ENCODE peak calls at places on chromosomes 13 and 19, in five cellular contexts. One of them, this sample, is unnamed.
A peak's percentile ranks its signal among the peaks of the same experiment; 100 is the strongest.

GRCh38 chr13:46963874-46964273 is 67.0 kb upstream of the HTR2A start:
- DNase-seq in heart left ventricle: no peak
- DNase-seq in CD8-positive, alpha-beta T cell: no peak
- DNase-seq in CD4-positive, alpha-beta T cell: no peak
- DNase-seq in cardiac muscle cell: no peak
- DNase-seq in this sample: peak; percentile 6

GRCh38 chr19:41792513-41793413 is 3.6 kb upstream of the CEACAM3 start:
- DNase-seq in heart left ventricle: peak; percentile 40
- DNase-seq in CD8-positive, alpha-beta T cell: peak; percentile 72
- DNase-seq in CD4-positive, alpha-beta T cell: peak; percentile 58
- DNase-seq in cardiac muscle cell: peak; percentile 11
- DNase-seq in this sample: peak; percentile 69

GRCh38 chr19:15378529-15379082 is 981 bp downstream of the AKAP8 start:
- DNase-seq in heart left ventricle: peak; percentile 45
- DNase-seq in CD8-positive, alpha-beta T cell: peak; percentile 66
- DNase-seq in CD4-positive, alpha-beta T cell: peak; percentile 25
- DNase-seq in cardiac muscle cell: peak; percentile 71
- DNase-seq in this sample: no peak

GRCh38 chr13:41107104-41107571 is 25.5 kb downstream of the KBTBD6 start:
- DNase-seq in heart left ventricle: no peak
- DNase-seq in CD8-positive, alpha-beta T cell: no peak
- DNase-seq in CD4-positive, alpha-beta T cell: no peak
- DNase-seq in cardiac muscle cell: no peak
- DNase-seq in this sample: no peak

GRCh38 chr19:44582581-44583265 is 30.6 kb upstream of the IGSF23 start:
- DNase-seq in heart left ventricle: no peak
- DNase-seq in CD8-positive, alpha-beta T cell: no peak
- DNase-seq in CD4-positive, alpha-beta T cell: no peak
- DNase-seq in cardiac muscle cell: peak; percentile 41
- DNase-seq in this sample: peak; percentile 37

GRCh38 chr13:98839826-98840769 is 87.6 kb upstream of the SLC15A1 start:
- DNase-seq in heart left ventricle: peak; percentile 68
- DNase-seq in CD8-positive, alpha-beta T cell: peak; percentile 55
- DNase-seq in CD4-positive, alpha-beta T cell: peak; percentile 13
- DNase-seq in cardiac muscle cell: peak; percentile 81
- DNase-seq in this sample: no peak

GRCh38 chr13:65677906-65678305 is 1552.2 kb downstream of the PCDH9 start:
- DNase-seq in heart left ventricle: no peak
- DNase-seq in CD8-positive, alpha-beta T cell: no peak
- DNase-seq in CD4-positive, alpha-beta T cell: no peak
- DNase-seq in cardiac muscle cell: no peak
- DNase-seq in this sample: no peak

GRCh38 chr13:65155861-65156260 is 2074.3 kb downstream of the PCDH9 start:
- DNase-seq in heart left ventricle: no peak
- DNase-seq in CD8-positive, alpha-beta T cell: no peak
- DNase-seq in CD4-positive, alpha-beta T cell: no peak
- DNase-seq in cardiac muscle cell: no peak
- DNase-seq in this sample: no peak

GRCh38 chr13:37187110-37187509 is 81.6 kb upstream of the CSNK1A1L start:
- DNase-seq in heart left ventricle: no peak
- DNase-seq in CD8-positive, alpha-beta T cell: no peak
- DNase-seq in CD4-positive, alpha-beta T cell: no peak
- DNase-seq in cardiac muscle cell: no peak
- DNase-seq in this sample: no peak

GRCh38 chr19:4909172-4909896 is at the start of gene UHRF1:
- DNase-seq in heart left ventricle: no peak
- DNase-seq in CD8-positive, alpha-beta T cell: no peak
- DNase-seq in CD4-positive, alpha-beta T cell: no peak
- DNase-seq in cardiac muscle cell: peak; percentile 18
- DNase-seq in this sample: peak; percentile 77

GRCh38 chr19:49333426-49334288 is 1.5 kb upstream of the CD37 start:
- DNase-seq in heart left ventricle: no peak
- DNase-seq in CD8-positive, alpha-beta T cell: peak; percentile 84
- DNase-seq in CD4-positive, alpha-beta T cell: peak; percentile 52
- DNase-seq in cardiac muscle cell: no peak
- DNase-seq in this sample: peak; percentile 56

GRCh38 chr19:16584825-16585801 is 12.9 kb upstream of the SLC35E1 start:
- DNase-seq in heart left ventricle: no peak
- DNase-seq in CD8-positive, alpha-beta T cell: no peak
- DNase-seq in CD4-positive, alpha-beta T cell: no peak
- DNase-seq in cardiac muscle cell: no peak
- DNase-seq in this sample: no peak

GRCh38 chr13:66216723-66217122 is 1013.4 kb downstream of the PCDH9 start:
- DNase-seq in heart left ventricle: no peak
- DNase-seq in CD8-positive, alpha-beta T cell: no peak
- DNase-seq in CD4-positive, alpha-beta T cell: no peak
- DNase-seq in cardiac muscle cell: no peak
- DNase-seq in this sample: no peak

GRCh38 chr19:58356971-58357797 is 3.9 kb upstream of the A1BG start:
- DNase-seq in heart left ventricle: no peak
- DNase-seq in CD8-positive, alpha-beta T cell: no peak
- DNase-seq in CD4-positive, alpha-beta T cell: no peak
- DNase-seq in cardiac muscle cell: no peak
- DNase-seq in this sample: no peak

GRCh38 chr19:45391346-45391745 is 13.5 kb downstream of the PPP1R13L start:
- DNase-seq in heart left ventricle: no peak
- DNase-seq in CD8-positive, alpha-beta T cell: no peak
- DNase-seq in CD4-positive, alpha-beta T cell: no peak
- DNase-seq in cardiac muscle cell: no peak
- DNase-seq in this sample: no peak

GRCh38 chr13:95349267-95349666 is 48.0 kb upstream of the ABCC4 start:
- DNase-seq in heart left ventricle: no peak
- DNase-seq in CD8-positive, alpha-beta T cell: no peak
- DNase-seq in CD4-positive, alpha-beta T cell: no peak
- DNase-seq in cardiac muscle cell: no peak
- DNase-seq in this sample: no peak

GRCh38 chr13:27026396-27026795 is 145.2 kb downstream of the USP12 start:
- DNase-seq in heart left ventricle: no peak
- DNase-seq in CD8-positive, alpha-beta T cell: no peak
- DNase-seq in CD4-positive, alpha-beta T cell: no peak
- DNase-seq in cardiac muscle cell: no peak
- DNase-seq in this sample: no peak

GRCh38 chr13:33509642-33510229 is 224.2 kb upstream of the STARD13 start:
- DNase-seq in heart left ventricle: peak; percentile 74
- DNase-seq in CD8-positive, alpha-beta T cell: no peak
- DNase-seq in CD4-positive, alpha-beta T cell: no peak
- DNase-seq in cardiac muscle cell: no peak
- DNase-seq in this sample: peak; percentile 69

GRCh38 chr19:5957132-5957531 is 20.8 kb downstream of the RANBP3 start:
- DNase-seq in heart left ventricle: no peak
- DNase-seq in CD8-positive, alpha-beta T cell: no peak
- DNase-seq in CD4-positive, alpha-beta T cell: no peak
- DNase-seq in cardiac muscle cell: no peak
- DNase-seq in this sample: no peak

GRCh38 chr13:50912851-50913250 is 3.3 kb downstream of the RNASEH2B start:
- DNase-seq in heart left ventricle: no peak
- DNase-seq in CD8-positive, alpha-beta T cell: no peak
- DNase-seq in CD4-positive, alpha-beta T cell: no peak
- DNase-seq in cardiac muscle cell: no peak
- DNase-seq in this sample: no peak

GRCh38 chr13:20451397-20451796 is 74.3 kb downstream of the CRYL1 start:
- DNase-seq in heart left ventricle: no peak
- DNase-seq in CD8-positive, alpha-beta T cell: no peak
- DNase-seq in CD4-positive, alpha-beta T cell: no peak
- DNase-seq in cardiac muscle cell: no peak
- DNase-seq in this sample: no peak

GRCh38 chr19:39327990-39328705 is 7.5 kb upstream of the LRFN1 start:
- DNase-seq in heart left ventricle: peak; percentile 76
- DNase-seq in CD8-positive, alpha-beta T cell: peak; percentile 90
- DNase-seq in CD4-positive, alpha-beta T cell: peak; percentile 81
- DNase-seq in cardiac muscle cell: peak; percentile 89
- DNase-seq in this sample: peak; percentile 39

GRCh38 chr13:99875391-99875790 is 96.2 kb downstream of the ZIC5 start:
- DNase-seq in heart left ventricle: no peak
- DNase-seq in CD8-positive, alpha-beta T cell: no peak
- DNase-seq in CD4-positive, alpha-beta T cell: no peak
- DNase-seq in cardiac muscle cell: no peak
- DNase-seq in this sample: no peak
- H3K27ac ChIP-seq in heart left ventricle: no peak overlapping the region
- H3K27ac ChIP-seq in CD8-positive, alpha-beta T cell: no peak overlapping the region
- H3K27ac ChIP-seq in CD4-positive, alpha-beta T cell: no peak overlapping the region
- H3K27ac ChIP-seq in cardiac muscle cell: no peak overlapping the region
- H3K27ac ChIP-seq in this sample: no peak overlapping the region

GRCh38 chr19:48158210-48158790 is 11.8 kb downstream of the LIG1 start:
- DNase-seq in heart left ventricle: no peak
- DNase-seq in CD8-positive, alpha-beta T cell: no peak
- DNase-seq in CD4-positive, alpha-beta T cell: no peak
- DNase-seq in cardiac muscle cell: no peak
- DNase-seq in this sample: no peak

GRCh38 chr19:48147597-48148175 is 22.5 kb downstream of the LIG1 start:
- DNase-seq in heart left ventricle: no peak
- DNase-seq in CD8-positive, alpha-beta T cell: no peak
- DNase-seq in CD4-positive, alpha-beta T cell: no peak
- DNase-seq in cardiac muscle cell: no peak
- DNase-seq in this sample: no peak

GRCh38 chr19:48154003-48154402 is 16.1 kb downstream of the LIG1 start:
- DNase-seq in heart left ventricle: no peak
- DNase-seq in CD8-positive, alpha-beta T cell: no peak
- DNase-seq in CD4-positive, alpha-beta T cell: no peak
- DNase-seq in cardiac muscle cell: no peak
- DNase-seq in this sample: no peak

GRCh38 chr19:48149430-48149829 is 20.7 kb downstream of the LIG1 start:
- DNase-seq in heart left ventricle: no peak
- DNase-seq in CD8-positive, alpha-beta T cell: no peak
- DNase-seq in CD4-positive, alpha-beta T cell: no peak
- DNase-seq in cardiac muscle cell: no peak
- DNase-seq in this sample: no peak

DNA sequence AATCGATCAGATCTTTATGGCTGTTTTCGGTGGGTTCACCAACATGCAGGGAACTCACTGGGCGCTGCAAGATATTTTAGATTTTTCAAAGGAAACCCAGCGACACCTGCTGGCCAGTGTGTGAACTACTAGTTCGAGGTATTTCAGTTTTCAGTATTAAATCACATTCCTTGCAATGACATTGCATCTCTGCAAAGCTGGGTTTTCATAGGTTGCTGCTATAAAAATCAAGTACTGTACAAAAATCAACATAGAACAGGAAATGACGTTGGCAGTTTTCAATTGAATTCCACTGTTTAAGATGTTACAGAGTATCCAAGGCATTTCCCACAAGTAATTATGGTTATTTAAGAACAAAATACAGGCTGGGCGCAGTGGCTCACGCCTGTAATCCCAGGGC is 17.6 kb downstream of the LIG1 start:
- DNase-seq in heart left ventricle: peak; percentile 46
- DNase-seq in CD8-positive, alpha-beta T cell: peak; percentile 81
- DNase-seq in CD4-positive, alpha-beta T cell: peak; percentile 61
- DNase-seq in cardiac muscle cell: peak; percentile 62
- DNase-seq in this sample: peak; percentile 34
- H3K27ac ChIP-seq in heart left ventricle: no peak overlapping the region
- H3K27ac ChIP-seq in CD8-positive, alpha-beta T cell: no peak overlapping the region
- H3K27ac ChIP-seq in CD4-positive, alpha-beta T cell: no peak overlapping the region
- H3K27ac ChIP-seq in cardiac muscle cell: no peak overlapping the region
- H3K27ac ChIP-seq in this sample: no peak overlapping the region

DNA sequence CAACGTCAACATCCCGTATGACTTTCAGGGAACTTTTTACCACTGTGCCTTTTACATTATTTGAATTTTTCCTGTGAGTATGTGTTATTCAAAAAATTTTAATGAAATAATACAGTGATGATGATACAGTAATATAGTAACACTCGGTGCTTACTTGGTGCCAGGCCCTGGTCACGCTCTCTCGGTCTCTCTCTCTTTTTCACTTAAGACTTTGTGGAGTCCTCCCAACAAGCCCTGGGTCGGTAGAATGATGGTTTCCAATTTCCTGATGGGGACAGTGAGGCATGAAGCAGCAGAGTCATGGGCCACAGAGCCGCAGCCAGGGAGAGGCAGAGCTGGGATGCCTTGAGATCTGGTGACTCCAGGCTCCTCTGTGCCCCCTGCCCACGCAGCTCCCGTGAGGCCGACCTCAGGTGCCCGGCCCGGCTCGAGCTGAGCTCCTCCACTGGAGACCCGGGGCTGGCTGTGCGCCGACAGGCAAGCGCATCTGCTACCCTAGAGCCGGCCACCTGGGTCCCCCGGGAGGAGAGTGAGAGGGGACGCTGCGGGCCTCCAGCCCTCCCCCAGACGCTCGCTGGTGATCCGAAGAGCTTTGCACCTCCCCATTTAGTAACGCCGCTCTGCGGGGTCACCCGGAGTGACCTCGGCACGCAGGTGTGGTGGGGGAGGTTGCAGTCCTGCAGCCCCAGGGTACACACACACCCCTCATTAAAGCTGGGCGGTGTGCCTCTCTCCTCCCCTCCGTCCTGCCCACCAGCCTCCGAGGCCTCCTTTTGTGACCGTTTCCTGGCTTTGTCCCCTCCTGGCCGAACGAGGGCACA is 4.4 kb upstream of the SBK3 start:
- DNase-seq in heart left ventricle: peak; percentile 36
- DNase-seq in CD8-positive, alpha-beta T cell: no peak
- DNase-seq in CD4-positive, alpha-beta T cell: no peak
- DNase-seq in cardiac muscle cell: no peak
- DNase-seq in this sample: no peak
- H3K27ac ChIP-seq in heart left ventricle: peak overlapping the region; percentile 64
- H3K27ac ChIP-seq in CD8-positive, alpha-beta T cell: no peak overlapping the region
- H3K27ac ChIP-seq in CD4-positive, alpha-beta T cell: no peak overlapping the region
- H3K27ac ChIP-seq in cardiac muscle cell: no peak overlapping the region
- H3K27ac ChIP-seq in this sample: no peak overlapping the region

GRCh38 chr13:44026194-44026593 is 146.5 kb downstream of the LACC1 start:
- DNase-seq in heart left ventricle: no peak
- DNase-seq in CD8-positive, alpha-beta T cell: no peak
- DNase-seq in CD4-positive, alpha-beta T cell: no peak
- DNase-seq in cardiac muscle cell: no peak
- DNase-seq in this sample: no peak

GRCh38 chr13:44022196-44022595 is 142.5 kb downstream of the LACC1 start:
- DNase-seq in heart left ventricle: no peak
- DNase-seq in CD8-positive, alpha-beta T cell: no peak
- DNase-seq in CD4-positive, alpha-beta T cell: no peak
- DNase-seq in cardiac muscle cell: no peak
- DNase-seq in this sample: no peak

GRCh38 chr13:44021422-44021821 is 141.7 kb downstream of the LACC1 start:
- DNase-seq in heart left ventricle: no peak
- DNase-seq in CD8-positive, alpha-beta T cell: no peak
- DNase-seq in CD4-positive, alpha-beta T cell: no peak
- DNase-seq in cardiac muscle cell: no peak
- DNase-seq in this sample: no peak

GRCh38 chr13:44030615-44031014 is 150.9 kb downstream of the LACC1 start:
- DNase-seq in heart left ventricle: no peak
- DNase-seq in CD8-positive, alpha-beta T cell: no peak
- DNase-seq in CD4-positive, alpha-beta T cell: no peak
- DNase-seq in cardiac muscle cell: no peak
- DNase-seq in this sample: no peak

DNA sequence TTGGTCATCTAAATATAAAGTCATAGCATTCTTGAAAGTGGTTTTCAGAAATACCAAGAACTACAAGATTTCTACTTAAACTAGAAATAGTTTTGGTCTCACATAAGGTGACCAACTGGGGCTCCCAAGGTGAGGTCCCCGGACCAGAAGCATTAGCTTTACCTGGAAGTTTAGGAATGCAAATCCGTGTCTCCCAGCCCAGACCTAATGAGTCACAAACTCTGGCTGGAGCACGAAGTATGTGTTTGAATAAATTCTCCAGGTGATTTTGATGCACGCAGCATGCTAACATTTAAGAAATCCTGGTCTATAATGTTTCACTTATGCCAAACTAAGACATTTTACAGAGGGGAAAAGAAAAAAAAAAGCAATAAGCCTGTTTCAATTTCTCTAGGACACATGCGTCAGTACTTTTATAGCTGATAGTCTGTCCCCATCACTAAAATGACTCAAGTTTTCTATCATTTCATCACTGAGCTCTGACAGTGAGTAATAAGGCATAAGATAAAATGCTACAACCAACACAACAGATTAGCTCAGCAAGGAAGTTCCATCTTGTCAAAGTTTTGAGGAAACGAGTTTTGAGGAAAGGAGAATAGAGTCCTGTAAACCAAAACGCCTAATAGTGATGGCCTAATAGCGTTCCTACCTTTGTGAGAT is 144.9 kb downstream of the LACC1 start:
- DNase-seq in heart left ventricle: no peak
- DNase-seq in CD8-positive, alpha-beta T cell: no peak
- DNase-seq in CD4-positive, alpha-beta T cell: no peak
- DNase-seq in cardiac muscle cell: no peak
- DNase-seq in this sample: no peak
- H3K27ac ChIP-seq in heart left ventricle: no peak overlapping the region
- H3K27ac ChIP-seq in CD8-positive, alpha-beta T cell: no peak overlapping the region
- H3K27ac ChIP-seq in CD4-positive, alpha-beta T cell: no peak overlapping the region
- H3K27ac ChIP-seq in cardiac muscle cell: no peak overlapping the region
- H3K27ac ChIP-seq in this sample: no peak overlapping the region